ENCODE peak calls at places on chromosomes 12 and 14, in eight cellular contexts. E is endothelial cell of umbilical vein, L is IMR-90, Y is mammary epithelial cell, N is fibroblast of lung, D is DND-41, A is colonic mucosa, B is H9. Z is an unnamed sample.
A peak's percentile ranks its signal among the peaks of the same experiment; 100 is the strongest.

GRCh38 chr14:95808371-95808770 is 68.3 kb upstream of the TUNAR start:
- DNase-seq in E (no peak), L (no peak), Y (no peak), N (no peak), D (no peak), A (no peak), B (peak; percentile 10), Z (no peak)

GRCh38 chr12:87981495-87981894 is 47.7 kb downstream of the C12orf50 start:
- DNase-seq in E (no peak), L (peak; percentile 21), Y (no peak), N (peak; percentile 85), D (no peak), A (no peak), B (no peak), Z (peak; percentile 9)

GRCh38 chr14:72714094-72714493 is 179.8 kb downstream of the DPF3 start:
- DNase-seq in E (no peak), L (no peak), Y (no peak), N (no peak), D (peak; percentile 42), A (no peak), B (no peak), Z (no peak)

GRCh38 chr14:31420013-31420318 is 384 bp downstream of the HEATR5A start:
- DNase-seq in E (no peak), L (no peak), Y (peak; percentile 58), N (no peak), D (no peak), A (peak; percentile 87), B (peak; percentile 72), Z (no peak)

GRCh38 chr14:65096323-65097089 is 5.8 kb downstream of the MAX start:
- DNase-seq in E (no peak), L (no peak), Y (peak; percentile 43), N (peak; percentile 64), D (no peak), A (peak; percentile 53), B (no peak), Z (peak; percentile 17)

GRCh38 chr12:98066251-98066650 is 449.1 kb upstream of the TMPO start:
- DNase-seq in E (no peak), L (no peak), Y (no peak), N (no peak), D (no peak), A (no peak), B (no peak), Z (no peak)

GRCh38 chr14:78519863-78520262 is 349.7 kb downstream of the NRXN3 start:
- DNase-seq in E (peak; percentile 8), L (peak; percentile 4), Y (peak; percentile 1), N (peak; percentile 9), D (peak; percentile 66), A (peak; percentile 24), B (peak; percentile 53), Z (peak; percentile 21)

GRCh38 chr12:10235761-10236631 is 23.3 kb downstream of the GABARAPL1 start:
- DNase-seq in E (peak; percentile 55), L (peak; percentile 44), Y (no peak), N (peak; percentile 25), D (peak; percentile 39), A (no peak), B (no peak), Z (peak; percentile 76)

GRCh38 chr14:64113279-64113678 is 180.9 kb downstream of the ESR2 start:
- DNase-seq in E (no peak), L (no peak), Y (no peak), N (no peak), D (no peak), A (peak; percentile 86), B (no peak), Z (no peak)

GRCh38 chr12:68792952-68793351 is 15.0 kb upstream of the MDM2 start:
- DNase-seq in E (peak; percentile 88), L (peak; percentile 49), Y (peak; percentile 41), N (no peak), D (no peak), A (no peak), B (peak; percentile 36), Z (no peak)

DNA sequence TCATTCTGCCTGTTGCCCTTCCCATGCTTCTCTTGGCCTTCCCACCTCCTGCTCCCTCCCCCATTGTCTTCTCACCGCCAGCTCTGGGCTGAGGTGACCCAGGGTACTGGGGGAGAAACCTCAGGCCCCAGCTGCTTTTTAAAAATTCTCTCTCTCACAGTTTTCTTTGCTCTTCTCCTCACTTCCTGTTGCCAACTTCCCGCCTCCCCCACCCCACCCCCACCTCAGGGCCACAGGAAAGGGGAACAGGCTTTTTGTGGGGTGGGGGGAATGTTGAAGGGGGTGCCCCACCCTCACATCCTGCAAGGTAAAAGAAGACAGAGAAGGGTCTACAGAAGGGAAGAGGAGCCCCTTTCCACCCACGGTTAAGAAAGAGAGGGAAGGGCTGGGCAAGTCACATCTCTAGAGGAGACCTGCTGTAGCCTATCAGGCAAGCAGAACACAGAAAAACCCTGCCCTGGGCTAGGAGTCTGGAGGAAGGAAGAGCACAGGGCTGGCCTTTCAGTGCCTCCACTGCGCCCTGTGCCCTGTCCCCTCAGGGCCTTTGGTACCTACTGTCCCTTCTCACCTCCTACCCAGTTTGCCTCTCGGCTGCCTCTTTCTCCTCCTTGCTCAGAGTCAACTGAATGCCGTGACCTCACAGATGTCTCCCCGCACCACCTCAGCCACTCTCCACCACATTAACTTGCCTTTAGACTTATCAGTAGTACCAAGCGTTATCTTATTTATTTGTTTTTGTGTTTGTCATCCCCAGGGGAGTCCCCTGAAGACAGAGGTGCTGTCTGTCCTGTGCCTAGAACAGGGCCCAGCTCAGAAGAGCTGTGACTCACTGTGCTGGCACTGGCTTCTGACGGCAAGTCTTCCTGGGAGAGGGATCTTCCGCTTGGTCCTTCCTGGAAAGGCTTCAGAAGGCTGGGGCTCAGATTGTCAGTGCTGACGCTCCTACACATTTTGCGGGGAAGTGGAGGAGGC is 1.7 kb downstream of the ARHGAP9 start:
- DNase-seq in E (no peak), L (peak; percentile 48), Y (no peak), N (peak; percentile 50), D (peak; percentile 68), A (no peak), B (no peak), Z (no peak)
- H3K9ac ChIP-seq in E (no peak overlapping the region), L (no peak overlapping the region), Y (no peak overlapping the region), N (no peak overlapping the region), D (peak overlapping the region; percentile 83), A (peak overlapping the region; percentile 68), B (no peak overlapping the region), Z (no peak overlapping the region)

DNA sequence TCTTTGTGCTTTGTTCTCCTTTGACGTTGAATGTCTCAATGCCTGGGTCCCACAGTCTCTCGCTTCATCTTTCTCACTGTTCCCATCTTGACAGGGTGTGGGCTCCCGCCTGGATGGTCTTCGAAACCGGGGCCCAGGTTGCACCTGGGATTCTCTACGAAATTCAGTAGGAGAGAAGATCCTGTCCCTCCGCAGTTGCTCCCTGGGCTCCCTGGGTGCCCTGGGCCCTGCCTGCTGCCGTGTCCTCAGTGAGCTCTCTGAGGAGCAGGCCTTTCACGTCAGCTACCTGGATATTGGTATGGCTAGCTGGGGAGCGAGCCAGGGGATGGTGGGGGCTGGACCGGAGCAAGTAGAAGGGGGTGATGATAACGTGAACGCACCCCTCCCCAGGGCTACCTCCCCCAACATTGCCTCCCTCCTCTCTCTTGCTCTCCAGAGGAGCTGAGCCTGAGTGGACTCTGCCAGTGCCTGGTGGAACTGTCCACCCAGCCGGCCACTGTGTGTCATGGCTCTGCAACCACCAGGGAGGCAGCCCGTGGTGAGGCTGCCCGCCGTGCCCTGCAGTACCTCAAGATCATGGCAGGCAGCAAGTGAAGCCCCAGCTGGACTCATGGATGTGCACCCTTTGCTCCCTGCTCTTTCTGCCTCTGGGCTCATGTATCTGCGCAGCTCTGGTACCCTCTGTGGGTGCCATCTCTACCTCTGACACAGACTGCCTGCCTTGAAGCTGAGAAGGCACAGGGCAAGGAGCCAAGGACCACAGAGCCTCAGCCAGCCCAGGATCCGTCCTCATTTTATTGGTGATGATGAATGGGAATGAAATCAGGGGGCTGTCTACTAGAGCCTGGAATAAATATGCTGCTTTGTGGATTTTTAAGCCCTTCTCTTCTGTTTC is 1.5 kb downstream of the NPFF start:
- DNase-seq in E (no peak), L (no peak), Y (no peak), N (peak; percentile 36), D (no peak), A (no peak), B (no peak), Z (no peak)
- H3K9ac ChIP-seq in E (no peak overlapping the region), L (no peak overlapping the region), Y (no peak overlapping the region), N (no peak overlapping the region), D (no peak overlapping the region), A (no peak overlapping the region), B (no peak overlapping the region), Z (peak overlapping the region; percentile 78)

GRCh38 chr14:75661499-75661814 is 411 bp downstream of the TTLL5 start:
- DNase-seq in E (no peak), L (no peak), Y (no peak), N (no peak), D (no peak), A (no peak), B (no peak), Z (no peak)

GRCh38 chr14:75658957-75659356 is 1.7 kb downstream of the ERG28 start:
- DNase-seq in E (no peak), L (no peak), Y (no peak), N (no peak), D (no peak), A (no peak), B (no peak), Z (no peak)

GRCh38 chr14:75662966-75663365 is 1.9 kb downstream of the TTLL5 start:
- DNase-seq in E (peak; percentile 66), L (no peak), Y (no peak), N (no peak), D (no peak), A (no peak), B (no peak), Z (no peak)

GRCh38 chr14:75660630-75661498 is at the start of the genes ERG28 and TTLL5:
- DNase-seq in E (peak; percentile 98), L (peak; percentile 99), Y (peak; percentile 100), N (peak; percentile 99), D (peak; percentile 96), A (peak; percentile 97), B (peak; percentile 98), Z (peak; percentile 98)

GRCh38 chr14:75660238-75660629 is 442 bp downstream of the ERG28 start:
- DNase-seq in E (no peak), L (no peak), Y (no peak), N (no peak), D (no peak), A (no peak), B (no peak), Z (no peak)
- H3K9ac ChIP-seq in E (peak overlapping the region; percentile 42), L (peak overlapping the region; percentile 14), Y (peak overlapping the region; percentile 90), N (peak overlapping the region; percentile 91), D (peak overlapping the region; percentile 75), A (peak overlapping the region; percentile 86), B (peak overlapping the region; percentile 41), Z (peak overlapping the region; percentile 92)

GRCh38 chr12:51591020-51591901 is at the start of gene SCN8A:
- DNase-seq in E (peak; percentile 24), L (peak; percentile 56), Y (no peak), N (peak; percentile 65), D (peak; percentile 85), A (peak; percentile 23), B (peak; percentile 90), Z (peak; percentile 87)

GRCh38 chr12:51593539-51593938 is 2.5 kb downstream of the SCN8A start:
- DNase-seq in E (peak; percentile 61), L (peak; percentile 79), Y (peak; percentile 36), N (peak; percentile 71), D (peak; percentile 63), A (peak; percentile 31), B (no peak), Z (peak; percentile 77)

GRCh38 chr12:51590347-51591019 is 550 bp upstream of the SCN8A start:
- DNase-seq in E (peak; percentile 64), L (peak; percentile 75), Y (peak; percentile 22), N (peak; percentile 73), D (peak; percentile 91), A (peak; percentile 72), B (no peak), Z (peak; percentile 96)

GRCh38 chr12:51589557-51590176 is 1.4 kb upstream of the SCN8A start:
- DNase-seq in E (no peak), L (no peak), Y (no peak), N (no peak), D (no peak), A (no peak), B (no peak), Z (no peak)

GRCh38 chr12:51592034-51592705 is 1.1 kb downstream of the SCN8A start:
- DNase-seq in E (no peak), L (peak; percentile 79), Y (no peak), N (peak; percentile 87), D (no peak), A (no peak), B (no peak), Z (peak; percentile 74)
- H3K9ac ChIP-seq in E (no peak overlapping the region), L (peak overlapping the region; percentile 46), Y (no peak overlapping the region), N (peak overlapping the region; percentile 59), D (no peak overlapping the region), A (no peak overlapping the region), B (no peak overlapping the region), Z (peak overlapping the region; percentile 95)